ENCODE peak calls at places on chromosomes 12 and 14, in nine cellular contexts. One of them, this sample, is unnamed.

GRCh38 chr12:93029091-93029490 is 100.0 kb upstream of the EEA1 start:
- DNase-seq in psoas muscle: no peak
- DNase-seq in IMR-90: no peak
- DNase-seq in body of pancreas: no peak
- DNase-seq in OCI-LY7: no peak
- DNase-seq in ascending aorta: no peak
- DNase-seq in neuronal stem cell: no peak
- DNase-seq in left ventricle myocardium inferior: peak; percentile 30
- DNase-seq in PC-3: no peak
- DNase-seq in this sample: no peak

GRCh38 chr12:109463776-109464175 is 13.3 kb downstream of the KCTD10 start:
- DNase-seq in psoas muscle: no peak
- DNase-seq in IMR-90: no peak
- DNase-seq in body of pancreas: no peak
- DNase-seq in OCI-LY7: no peak
- DNase-seq in ascending aorta: no peak
- DNase-seq in neuronal stem cell: no peak
- DNase-seq in left ventricle myocardium inferior: no peak
- DNase-seq in PC-3: no peak
- DNase-seq in this sample: no peak

GRCh38 chr14:22852940-22853767 is 16.8 kb downstream of the MMP14 start:
- DNase-seq in psoas muscle: peak; percentile 88
- DNase-seq in IMR-90: peak; percentile 83
- DNase-seq in body of pancreas: peak; percentile 93
- DNase-seq in OCI-LY7: peak; percentile 90
- DNase-seq in ascending aorta: peak; percentile 58
- DNase-seq in neuronal stem cell: peak; percentile 84
- DNase-seq in left ventricle myocardium inferior: peak; percentile 90
- DNase-seq in PC-3: peak; percentile 93
- DNase-seq in this sample: peak; percentile 86

GRCh38 chr12:13000616-13000934 is 510 bp upstream of the HEBP1 start:
- DNase-seq in psoas muscle: no peak
- DNase-seq in IMR-90: no peak
- DNase-seq in body of pancreas: peak; percentile 53
- DNase-seq in OCI-LY7: no peak
- DNase-seq in ascending aorta: no peak
- DNase-seq in neuronal stem cell: no peak
- DNase-seq in left ventricle myocardium inferior: no peak
- DNase-seq in PC-3: peak; percentile 28
- DNase-seq in this sample: no peak

GRCh38 chr14:69288001-69288771 is 28.2 kb downstream of the GALNT16 start:
- DNase-seq in psoas muscle: peak; percentile 59
- DNase-seq in IMR-90: peak; percentile 42
- DNase-seq in body of pancreas: peak; percentile 54
- DNase-seq in OCI-LY7: no peak
- DNase-seq in ascending aorta: no peak
- DNase-seq in neuronal stem cell: no peak
- DNase-seq in left ventricle myocardium inferior: peak; percentile 37
- DNase-seq in PC-3: peak; percentile 47
- DNase-seq in this sample: peak; percentile 73

GRCh38 chr14:34059925-34060746 is 109.3 kb upstream of the EGLN3 start:
- DNase-seq in psoas muscle: peak; percentile 86
- DNase-seq in IMR-90: peak; percentile 50
- DNase-seq in body of pancreas: peak; percentile 86
- DNase-seq in OCI-LY7: no peak
- DNase-seq in ascending aorta: peak; percentile 21
- DNase-seq in neuronal stem cell: peak; percentile 66
- DNase-seq in left ventricle myocardium inferior: peak; percentile 85
- DNase-seq in PC-3: peak; percentile 89
- DNase-seq in this sample: peak; percentile 72

GRCh38 chr12:65756956-65757511 is 67.2 kb upstream of the HMGA2 start:
- DNase-seq in psoas muscle: no peak
- DNase-seq in IMR-90: peak; percentile 16
- DNase-seq in body of pancreas: no peak
- DNase-seq in OCI-LY7: no peak
- DNase-seq in ascending aorta: no peak
- DNase-seq in neuronal stem cell: no peak
- DNase-seq in left ventricle myocardium inferior: no peak
- DNase-seq in PC-3: peak; percentile 84
- DNase-seq in this sample: no peak

GRCh38 chr12:12107678-12108077 is 36.9 kb downstream of the BCL2L14 start:
- DNase-seq in psoas muscle: no peak
- DNase-seq in IMR-90: no peak
- DNase-seq in body of pancreas: no peak
- DNase-seq in OCI-LY7: no peak
- DNase-seq in ascending aorta: no peak
- DNase-seq in neuronal stem cell: no peak
- DNase-seq in left ventricle myocardium inferior: no peak
- DNase-seq in PC-3: no peak
- DNase-seq in this sample: no peak

GRCh38 chr14:92651106-92651792 is 97.2 kb downstream of the LGMN start:
- DNase-seq in psoas muscle: peak; percentile 35
- DNase-seq in IMR-90: no peak
- DNase-seq in body of pancreas: no peak
- DNase-seq in OCI-LY7: peak; percentile 12
- DNase-seq in ascending aorta: no peak
- DNase-seq in neuronal stem cell: no peak
- DNase-seq in left ventricle myocardium inferior: no peak
- DNase-seq in PC-3: no peak
- DNase-seq in this sample: no peak

GRCh38 chr12:124130717-124131670 is 158.0 kb downstream of the ZNF664 start:
- DNase-seq in psoas muscle: no peak
- DNase-seq in IMR-90: no peak
- DNase-seq in body of pancreas: no peak
- DNase-seq in OCI-LY7: no peak
- DNase-seq in ascending aorta: no peak
- DNase-seq in neuronal stem cell: no peak
- DNase-seq in left ventricle myocardium inferior: no peak
- DNase-seq in PC-3: no peak
- DNase-seq in this sample: no peak

GRCh38 chr14:58633831-58634230 is 3.9 kb upstream of the DACT1 start:
- DNase-seq in psoas muscle: no peak
- DNase-seq in IMR-90: peak; percentile 17
- DNase-seq in body of pancreas: no peak
- DNase-seq in OCI-LY7: no peak
- DNase-seq in ascending aorta: no peak
- DNase-seq in neuronal stem cell: no peak
- DNase-seq in left ventricle myocardium inferior: no peak
- DNase-seq in PC-3: no peak
- DNase-seq in this sample: no peak

GRCh38 chr12:76037130-76038105 is 5.8 kb upstream of the PHLDA1 start:
- DNase-seq in psoas muscle: no peak
- DNase-seq in IMR-90: peak; percentile 87
- DNase-seq in body of pancreas: peak; percentile 28
- DNase-seq in OCI-LY7: peak; percentile 85
- DNase-seq in ascending aorta: no peak
- DNase-seq in neuronal stem cell: peak; percentile 53
- DNase-seq in left ventricle myocardium inferior: no peak
- DNase-seq in PC-3: peak; percentile 85
- DNase-seq in this sample: no peak

GRCh38 chr12:104790296-104791125 is 167.6 kb downstream of the SLC41A2 start:
- DNase-seq in psoas muscle: peak; percentile 42
- DNase-seq in IMR-90: peak; percentile 3
- DNase-seq in body of pancreas: peak; percentile 58
- DNase-seq in OCI-LY7: peak; percentile 42
- DNase-seq in ascending aorta: no peak
- DNase-seq in neuronal stem cell: peak; percentile 21
- DNase-seq in left ventricle myocardium inferior: peak; percentile 47
- DNase-seq in PC-3: peak; percentile 31
- DNase-seq in this sample: peak; percentile 35

GRCh38 chr12:49428652-49429549 is 61.6 kb downstream of the SPATS2 start:
- DNase-seq in psoas muscle: no peak
- DNase-seq in IMR-90: peak; percentile 86
- DNase-seq in body of pancreas: no peak
- DNase-seq in OCI-LY7: peak; percentile 40
- DNase-seq in ascending aorta: no peak
- DNase-seq in neuronal stem cell: no peak
- DNase-seq in left ventricle myocardium inferior: no peak
- DNase-seq in PC-3: peak; percentile 32
- DNase-seq in this sample: no peak

GRCh38 chr14:55921516-55921915 is 196.7 kb upstream of the PELI2 start:
- DNase-seq in psoas muscle: no peak
- DNase-seq in IMR-90: no peak
- DNase-seq in body of pancreas: no peak
- DNase-seq in OCI-LY7: no peak
- DNase-seq in ascending aorta: no peak
- DNase-seq in neuronal stem cell: no peak
- DNase-seq in left ventricle myocardium inferior: no peak
- DNase-seq in PC-3: no peak
- DNase-seq in this sample: no peak

GRCh38 chr12:47823422-47824086 is 3.9 kb upstream of the HDAC7 start:
- DNase-seq in psoas muscle: no peak
- DNase-seq in IMR-90: no peak
- DNase-seq in body of pancreas: no peak
- DNase-seq in OCI-LY7: no peak
- DNase-seq in ascending aorta: no peak
- DNase-seq in neuronal stem cell: no peak
- DNase-seq in left ventricle myocardium inferior: no peak
- DNase-seq in PC-3: no peak
- DNase-seq in this sample: no peak

GRCh38 chr12:47824198-47824597 is 4.5 kb upstream of the HDAC7 start:
- DNase-seq in psoas muscle: no peak
- DNase-seq in IMR-90: no peak
- DNase-seq in body of pancreas: no peak
- DNase-seq in OCI-LY7: peak; percentile 55
- DNase-seq in ascending aorta: no peak
- DNase-seq in neuronal stem cell: no peak
- DNase-seq in left ventricle myocardium inferior: no peak
- DNase-seq in PC-3: no peak
- DNase-seq in this sample: no peak

GRCh38 chr12:47822863-47823262 is 3.2 kb upstream of the HDAC7 start:
- DNase-seq in psoas muscle: no peak
- DNase-seq in IMR-90: no peak
- DNase-seq in body of pancreas: no peak
- DNase-seq in OCI-LY7: no peak
- DNase-seq in ascending aorta: no peak
- DNase-seq in neuronal stem cell: no peak
- DNase-seq in left ventricle myocardium inferior: no peak
- DNase-seq in PC-3: peak; percentile 76
- DNase-seq in this sample: no peak

GRCh38 chr12:47825239-47825639 is 5.5 kb upstream of the HDAC7 start:
- DNase-seq in psoas muscle: peak; percentile 75
- DNase-seq in IMR-90: no peak
- DNase-seq in body of pancreas: no peak
- DNase-seq in OCI-LY7: no peak
- DNase-seq in ascending aorta: no peak
- DNase-seq in neuronal stem cell: no peak
- DNase-seq in left ventricle myocardium inferior: peak; percentile 72
- DNase-seq in PC-3: peak; percentile 64
- DNase-seq in this sample: peak; percentile 82

GRCh38 chr12:47824629-47825028 is 4.9 kb upstream of the HDAC7 start:
- DNase-seq in psoas muscle: no peak
- DNase-seq in IMR-90: no peak
- DNase-seq in body of pancreas: no peak
- DNase-seq in OCI-LY7: no peak
- DNase-seq in ascending aorta: no peak
- DNase-seq in neuronal stem cell: no peak
- DNase-seq in left ventricle myocardium inferior: no peak
- DNase-seq in PC-3: no peak
- DNase-seq in this sample: no peak
- H3K4me1 ChIP-seq in psoas muscle: peaks cover 42% of the 10 kb centered on the region
- H3K4me1 ChIP-seq in IMR-90: peaks cover 31% of the 10 kb centered on the region
- H3K4me1 ChIP-seq in body of pancreas: peaks cover 43% of the 10 kb centered on the region
- H3K4me1 ChIP-seq in OCI-LY7: peaks cover 75% of the 10 kb centered on the region
- H3K4me1 ChIP-seq in ascending aorta: peaks cover 35% of the 10 kb centered on the region
- H3K4me1 ChIP-seq in neuronal stem cell: peaks cover 36% of the 10 kb centered on the region
- H3K4me1 ChIP-seq in left ventricle myocardium inferior: peaks cover 97% of the 10 kb centered on the region
- H3K4me1 ChIP-seq in PC-3: peaks cover 81% of the 10 kb centered on the region
- H3K4me1 ChIP-seq in this sample: peaks cover 33% of the 10 kb centered on the region

GRCh38 chr14:71686677-71687076 is 245.6 kb upstream of the RGS6 start:
- DNase-seq in psoas muscle: peak; percentile 26
- DNase-seq in IMR-90: peak; percentile 36
- DNase-seq in body of pancreas: no peak
- DNase-seq in OCI-LY7: no peak
- DNase-seq in ascending aorta: no peak
- DNase-seq in neuronal stem cell: no peak
- DNase-seq in left ventricle myocardium inferior: no peak
- DNase-seq in PC-3: no peak
- DNase-seq in this sample: peak; percentile 23
- H3K27ac ChIP-seq in psoas muscle: no peak overlapping the region
- H3K27ac ChIP-seq in IMR-90: peak overlapping the region; percentile 23
- H3K27ac ChIP-seq in body of pancreas: peak overlapping the region; percentile 14
- H3K27ac ChIP-seq in OCI-LY7: no peak overlapping the region
- H3K27ac ChIP-seq in ascending aorta: peak overlapping the region; percentile 80
- H3K27ac ChIP-seq in neuronal stem cell: no peak overlapping the region
- H3K27ac ChIP-seq in left ventricle myocardium inferior: no peak overlapping the region
- H3K27ac ChIP-seq in PC-3: no peak overlapping the region
- H3K27ac ChIP-seq in this sample: no peak overlapping the region

GRCh38 chr12:24476310-24476709 is 472.6 kb downstream of the BCAT1 start:
- DNase-seq in psoas muscle: no peak
- DNase-seq in IMR-90: no peak
- DNase-seq in body of pancreas: no peak
- DNase-seq in OCI-LY7: no peak
- DNase-seq in ascending aorta: no peak
- DNase-seq in neuronal stem cell: no peak
- DNase-seq in left ventricle myocardium inferior: no peak
- DNase-seq in PC-3: no peak
- DNase-seq in this sample: no peak
- H3K4me1 ChIP-seq in psoas muscle: no peaks in the 10 kb centered on the region
- H3K4me1 ChIP-seq in IMR-90: peaks cover 3% of the 10 kb centered on the region
- H3K4me1 ChIP-seq in body of pancreas: no peaks in the 10 kb centered on the region
- H3K4me1 ChIP-seq in OCI-LY7: no peaks in the 10 kb centered on the region
- H3K4me1 ChIP-seq in ascending aorta: no peaks in the 10 kb centered on the region
- H3K4me1 ChIP-seq in neuronal stem cell: peaks cover 6% of the 10 kb centered on the region
- H3K4me1 ChIP-seq in left ventricle myocardium inferior: no peaks in the 10 kb centered on the region
- H3K4me1 ChIP-seq in PC-3: no peaks in the 10 kb centered on the region
- H3K4me1 ChIP-seq in this sample: no peaks in the 10 kb centered on the region

GRCh38 chr12:67070307-67070600 is 198.9 kb upstream of the CAND1 start:
- DNase-seq in psoas muscle: no peak
- DNase-seq in IMR-90: no peak
- DNase-seq in body of pancreas: no peak
- DNase-seq in OCI-LY7: no peak
- DNase-seq in ascending aorta: no peak
- DNase-seq in neuronal stem cell: no peak
- DNase-seq in left ventricle myocardium inferior: no peak
- DNase-seq in PC-3: no peak
- DNase-seq in this sample: no peak

GRCh38 chr12:67068773-67069450 is 200.2 kb upstream of the CAND1 start:
- DNase-seq in psoas muscle: peak; percentile 27
- DNase-seq in IMR-90: peak; percentile 7
- DNase-seq in body of pancreas: peak; percentile 76
- DNase-seq in OCI-LY7: peak; percentile 48
- DNase-seq in ascending aorta: no peak
- DNase-seq in neuronal stem cell: peak; percentile 66
- DNase-seq in left ventricle myocardium inferior: no peak
- DNase-seq in PC-3: peak; percentile 82
- DNase-seq in this sample: peak; percentile 34

GRCh38 chr12:67069451-67070306 is 199.5 kb upstream of the CAND1 start:
- DNase-seq in psoas muscle: peak; percentile 16
- DNase-seq in IMR-90: no peak
- DNase-seq in body of pancreas: peak; percentile 68
- DNase-seq in OCI-LY7: peak; percentile 55
- DNase-seq in ascending aorta: no peak
- DNase-seq in neuronal stem cell: peak; percentile 66
- DNase-seq in left ventricle myocardium inferior: peak; percentile 28
- DNase-seq in PC-3: peak; percentile 50
- DNase-seq in this sample: peak; percentile 26

GRCh38 chr12:67068204-67068731 is 200.9 kb upstream of the CAND1 start:
- DNase-seq in psoas muscle: no peak
- DNase-seq in IMR-90: no peak
- DNase-seq in body of pancreas: peak; percentile 5
- DNase-seq in OCI-LY7: peak; percentile 5
- DNase-seq in ascending aorta: no peak
- DNase-seq in neuronal stem cell: peak; percentile 42
- DNase-seq in left ventricle myocardium inferior: no peak
- DNase-seq in PC-3: peak; percentile 17
- DNase-seq in this sample: no peak

GRCh38 chr12:67067453-67068203 is 201.5 kb upstream of the CAND1 start:
- DNase-seq in psoas muscle: no peak
- DNase-seq in IMR-90: no peak
- DNase-seq in body of pancreas: no peak
- DNase-seq in OCI-LY7: no peak
- DNase-seq in ascending aorta: no peak
- DNase-seq in neuronal stem cell: no peak
- DNase-seq in left ventricle myocardium inferior: no peak
- DNase-seq in PC-3: peak; percentile 58
- DNase-seq in this sample: no peak
- H3K27ac ChIP-seq in psoas muscle: no peak overlapping the region
- H3K27ac ChIP-seq in IMR-90: no peak overlapping the region
- H3K27ac ChIP-seq in body of pancreas: no peak overlapping the region
- H3K27ac ChIP-seq in OCI-LY7: no peak overlapping the region
- H3K27ac ChIP-seq in ascending aorta: no peak overlapping the region
- H3K27ac ChIP-seq in neuronal stem cell: no peak overlapping the region
- H3K27ac ChIP-seq in left ventricle myocardium inferior: no peak overlapping the region
- H3K27ac ChIP-seq in PC-3: no peak overlapping the region
- H3K27ac ChIP-seq in this sample: no peak overlapping the region

This sample was measured in ovary.